ENCODE peak calls at places on chromosomes 2 and 18, in six cellular contexts. R, F, X, S, O and V are unnamed samples.

GRCh38 chr2:202237787-202238233 is 587 bp downstream of the SUMO1 start:
- DNase-seq in R (peak), F (peak), X (no peak), S (peak), O (peak), V (peak)

GRCh38 chr2:96146151-96146880 is 1.1 kb upstream of the DUSP2 start:
- DNase-seq in R (peak), F (peak), X (no peak), S (no peak), O (peak), V (no peak)

GRCh38 chr2:108324531-108325256 is 36.0 kb downstream of the SULT1C2 start:
- DNase-seq in R (peak), F (no peak), X (no peak), S (peak), O (no peak), V (no peak)

GRCh38 chr18:55695091-55695490 is 107.1 kb upstream of the TCF4 start:
- DNase-seq in R (no peak), F (no peak), X (no peak), S (peak), O (no peak), V (no peak)

GRCh38 chr18:37537868-37538525 is 27.6 kb downstream of the CELF4 start:
- DNase-seq in R (peak), F (peak), X (no peak), S (peak), O (peak), V (peak)

GRCh38 chr2:26487192-26487591 is 9.3 kb upstream of the OTOF start:
- DNase-seq in R (no peak), F (no peak), X (no peak), S (no peak), O (no peak), V (no peak)

GRCh38 chr2:128914320-128914719 is 595.7 kb upstream of the HS6ST1 start:
- DNase-seq in R (no peak), F (no peak), X (no peak), S (no peak), O (no peak), V (no peak)

GRCh38 chr2:85736456-85737355 is 17.1 kb upstream of the ATOH8 start:
- DNase-seq in R (no peak), F (no peak), X (no peak), S (no peak), O (no peak), V (no peak)

GRCh38 chr18:51603111-51603510 is 405.6 kb upstream of the MEX3C start:
- DNase-seq in R (no peak), F (peak), X (no peak), S (no peak), O (no peak), V (no peak)

GRCh38 chr2:101844055-101844635 is 146.6 kb downstream of the MAP4K4 start:
- DNase-seq in R (peak), F (no peak), X (no peak), S (peak), O (no peak), V (no peak)

GRCh38 chr2:78540255-78540654 is 485.2 kb upstream of the REG3G start:
- DNase-seq in R (no peak), F (no peak), X (no peak), S (no peak), O (no peak), V (no peak)

GRCh38 chr18:60350975-60351374 is 21.6 kb downstream of the MC4R start:
- DNase-seq in R (peak), F (no peak), X (no peak), S (no peak), O (no peak), V (no peak)

GRCh38 chr18:23958036-23958435 is 56.5 kb upstream of the TTC39C start:
- DNase-seq in R (no peak), F (no peak), X (no peak), S (no peak), O (no peak), V (no peak)

GRCh38 chr2:121219866-121220265 is 65.1 kb downstream of the TFCP2L1 start:
- DNase-seq in R (no peak), F (no peak), X (no peak), S (no peak), O (no peak), V (no peak)

GRCh38 chr2:101332885-101333766 is 24.6 kb upstream of the RNF149 start:
- DNase-seq in R (no peak), F (no peak), X (no peak), S (no peak), O (no peak), V (no peak)

GRCh38 chr18:34600118-34600517 is 110.0 kb upstream of the DTNA start:
- DNase-seq in R (peak), F (no peak), X (no peak), S (no peak), O (no peak), V (no peak)

GRCh38 chr2:222753251-222753824 is 81.9 kb downstream of the MOGAT1 start:
- DNase-seq in R (peak), F (no peak), X (no peak), S (peak), O (no peak), V (peak)

GRCh38 chr2:234998404-234999211 is 46.8 kb downstream of the SH3BP4 start:
- DNase-seq in R (no peak), F (no peak), X (no peak), S (peak), O (peak), V (no peak)

GRCh38 chr2:196502413-196502812 is 137.1 kb upstream of the CCDC150 start:
- DNase-seq in R (no peak), F (no peak), X (no peak), S (no peak), O (no peak), V (no peak)

GRCh38 chr18:24837065-24837464 is 376.6 kb downstream of the HRH4 start:
- DNase-seq in R (peak), F (no peak), X (no peak), S (peak), O (no peak), V (no peak)

GRCh38 chr18:22026362-22026761 is 143.0 kb upstream of the GATA6 start:
- DNase-seq in R (no peak), F (peak), X (no peak), S (no peak), O (no peak), V (no peak)

GRCh38 chr2:162037028-162037795 is 36.8 kb downstream of the DPP4 start:
- DNase-seq in R (no peak), F (peak), X (no peak), S (no peak), O (no peak), V (no peak)

GRCh38 chr2:47345584-47345913 is 57.4 kb upstream of the MSH2 start:
- DNase-seq in R (no peak), F (no peak), X (no peak), S (no peak), O (no peak), V (no peak)
- H2BK5ac ChIP-seq in R (no peak), F (peak), X (peak), S (no peak), O (peak), V (peak)

DNA sequence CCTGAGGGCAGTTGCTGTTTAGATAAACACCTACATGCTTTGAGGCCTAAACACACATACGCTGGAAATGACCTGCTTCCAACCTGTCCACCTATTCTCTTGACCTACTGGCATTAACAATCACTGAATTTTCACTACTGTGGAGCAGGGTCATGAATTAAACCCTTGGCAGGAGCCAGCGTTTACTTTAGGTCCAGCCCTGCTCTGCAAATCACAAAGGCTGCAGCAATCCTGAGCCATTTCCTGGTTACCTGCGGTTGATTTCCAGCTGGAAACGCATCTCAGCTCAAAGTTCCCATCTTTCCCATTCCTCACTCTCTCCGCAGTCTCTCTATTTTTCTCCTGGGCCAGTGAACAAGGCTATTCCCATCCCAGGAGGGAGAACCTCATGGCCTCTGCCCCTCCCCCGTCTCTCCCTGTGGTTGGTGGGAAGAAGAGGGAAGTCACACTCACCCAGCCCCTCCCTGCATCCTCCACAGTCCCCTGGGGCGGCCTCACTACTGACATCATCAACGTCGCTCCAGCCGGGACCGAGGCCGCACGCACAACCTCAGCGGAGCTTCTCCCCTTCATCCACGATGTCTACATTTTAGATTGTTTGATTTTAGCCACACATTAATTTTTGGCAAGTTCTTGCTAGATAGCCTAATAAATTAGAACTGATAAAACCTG is 84.5 kb upstream of the SNTG2 start:
- DNase-seq in R (no peak), F (peak), X (no peak), S (no peak), O (no peak), V (no peak)
- H3K4me3 ChIP-seq in R (no peak), F (no peak), X (no peak), S (no peak), O (no peak), V (no peak)

GRCh38 chr18:79582978-79583377 is 96.6 kb upstream of the CTDP1 start:
- DNase-seq in R (no peak), F (no peak), X (no peak), S (no peak), O (no peak), V (no peak)
- H3K4me2 ChIP-seq in R (no peak), F (no peak), X (no peak), S (no peak), O (no peak), V (no peak)

DNA sequence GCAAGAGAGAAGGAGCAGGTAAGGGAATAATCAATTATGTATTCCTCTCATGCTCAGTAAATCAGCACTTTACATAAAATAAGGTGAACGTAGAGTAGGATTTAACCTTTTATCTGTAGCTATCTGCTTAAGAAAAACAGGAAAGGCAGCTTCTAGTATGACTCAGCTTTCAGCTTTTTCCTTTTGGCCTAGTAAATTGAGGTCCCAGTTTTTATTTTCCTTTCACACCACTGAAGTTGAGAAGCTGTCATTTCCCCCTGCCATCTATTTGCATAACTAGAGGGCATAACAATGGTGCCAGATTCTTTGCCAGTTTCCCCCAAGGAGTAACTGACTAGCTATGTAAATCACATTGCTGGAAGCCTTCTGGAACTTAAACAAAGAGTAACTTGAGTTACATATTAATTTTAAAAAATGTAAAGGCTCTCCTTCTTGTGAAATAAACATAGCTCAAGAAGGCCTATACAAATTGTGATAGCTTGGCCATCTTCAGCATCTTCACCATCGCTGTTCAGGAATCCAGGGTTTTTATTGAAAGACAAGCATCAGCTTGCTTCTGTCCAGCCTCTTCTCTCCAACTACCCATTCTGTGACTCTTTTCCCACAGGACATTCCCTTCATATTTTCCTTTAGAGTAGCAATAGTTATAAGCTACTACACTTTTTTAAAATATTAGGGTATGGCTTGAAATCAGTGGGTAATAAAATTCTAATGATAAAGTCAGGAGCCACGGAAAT is 97.0 kb downstream of the KYNU start:
- DNase-seq in R (peak), F (peak), X (peak), S (peak), O (peak), V (no peak)
- H2BK5ac ChIP-seq in R (peak), F (peak), X (peak), S (no peak), O (peak), V (no peak)

GRCh38 chr2:216057688-216058193 is 23.9 kb downstream of the PECR start:
- DNase-seq in R (peak), F (no peak), X (no peak), S (peak), O (peak), V (no peak)
- H3K4me3 ChIP-seq in R (no peak), F (no peak), X (no peak), S (no peak), O (no peak), V (no peak)

DNA sequence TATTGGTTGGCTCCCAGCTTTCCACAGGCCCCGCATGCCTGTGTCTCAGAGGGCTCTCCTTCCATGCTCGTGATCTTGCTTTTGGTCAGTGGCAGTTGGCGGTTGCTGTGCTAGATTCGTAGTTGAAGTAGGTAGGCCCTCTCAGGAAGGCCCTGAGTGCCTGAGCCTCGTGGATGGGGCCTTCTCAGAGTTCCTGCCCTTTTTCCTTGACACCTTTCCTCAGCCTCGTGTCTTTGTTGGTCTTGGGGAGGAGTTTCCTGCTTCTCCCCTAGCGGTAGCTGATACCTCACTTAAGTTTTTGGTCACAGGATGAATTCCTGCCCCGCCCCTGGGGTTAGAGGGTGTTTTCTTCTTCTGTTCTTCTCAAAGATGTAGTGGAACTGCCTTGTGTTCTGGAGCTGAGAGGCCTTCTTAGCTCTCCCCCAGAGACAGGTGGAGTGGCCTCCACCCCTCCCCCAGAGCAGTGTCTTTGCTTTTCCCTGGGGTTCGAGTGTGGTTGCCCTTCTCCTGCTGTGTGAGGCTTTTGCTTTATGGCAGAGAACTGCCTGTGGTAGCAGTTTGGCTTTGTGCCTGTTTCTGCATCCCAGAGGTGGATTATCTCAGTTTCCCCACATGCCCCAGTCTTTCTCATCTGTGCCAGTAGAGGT is 94.8 kb downstream of the ZNF407 start:
- DNase-seq in R (no peak), F (no peak), X (no peak), S (no peak), O (no peak), V (no peak)
- H3K4me2 ChIP-seq in R (no peak), F (no peak), X (no peak), S (no peak), O (no peak), V (no peak)

GRCh38 chr2:16106619-16107018 is 166.3 kb downstream of the MYCN start:
- DNase-seq in R (no peak), F (no peak), X (no peak), S (no peak), O (no peak), V (no peak)
- H2BK5ac ChIP-seq in R (no peak), F (peak), X (peak), S (no peak), O (no peak), V (no peak)

GRCh38 chr2:18911416-18911815 is 322.0 kb upstream of the NT5C1B start:
- DNase-seq in R (no peak), F (no peak), X (no peak), S (no peak), O (no peak), V (no peak)
- H3K4me3 ChIP-seq in R (no peak), F (no peak), X (no peak), S (no peak), O (peak), V (no peak)

DNA sequence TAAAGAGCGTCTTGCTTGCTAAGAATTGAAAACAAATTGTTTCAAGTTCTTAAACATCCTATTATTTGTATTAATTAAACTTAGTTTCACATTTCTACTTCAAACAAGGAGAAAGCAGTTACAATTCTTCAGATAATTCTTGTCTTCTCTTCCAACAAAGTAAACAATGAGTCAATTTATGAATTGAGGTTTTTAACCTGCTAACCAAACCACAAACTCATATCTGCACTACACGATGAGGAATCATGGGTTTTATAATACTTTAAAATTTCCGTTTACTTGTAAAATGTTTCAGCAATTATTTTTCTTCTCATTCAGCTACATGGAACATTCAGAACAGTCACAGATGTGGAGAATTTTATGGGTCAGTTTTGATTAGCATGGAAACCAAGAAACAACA is 114.2 kb downstream of the SPIRE1 start:
- DNase-seq in R (peak), F (no peak), X (no peak), S (no peak), O (no peak), V (no peak)
- H3K4me2 ChIP-seq in R (no peak), F (no peak), X (no peak), S (no peak), O (no peak), V (no peak)

GRCh38 chr2:63619328-63619727 is 30.6 kb downstream of the MDH1 start:
- DNase-seq in R (no peak), F (no peak), X (no peak), S (no peak), O (no peak), V (no peak)

GRCh38 chr2:63613391-63613901 is 24.7 kb downstream of the MDH1 start:
- DNase-seq in R (no peak), F (peak), X (no peak), S (peak), O (no peak), V (no peak)

GRCh38 chr2:63617360-63617759 is 28.6 kb downstream of the MDH1 start:
- DNase-seq in R (no peak), F (no peak), X (no peak), S (no peak), O (no peak), V (no peak)

GRCh38 chr2:63614448-63614968 is 25.7 kb downstream of the MDH1 start:
- DNase-seq in R (peak), F (peak), X (no peak), S (peak), O (peak), V (peak)

DNA sequence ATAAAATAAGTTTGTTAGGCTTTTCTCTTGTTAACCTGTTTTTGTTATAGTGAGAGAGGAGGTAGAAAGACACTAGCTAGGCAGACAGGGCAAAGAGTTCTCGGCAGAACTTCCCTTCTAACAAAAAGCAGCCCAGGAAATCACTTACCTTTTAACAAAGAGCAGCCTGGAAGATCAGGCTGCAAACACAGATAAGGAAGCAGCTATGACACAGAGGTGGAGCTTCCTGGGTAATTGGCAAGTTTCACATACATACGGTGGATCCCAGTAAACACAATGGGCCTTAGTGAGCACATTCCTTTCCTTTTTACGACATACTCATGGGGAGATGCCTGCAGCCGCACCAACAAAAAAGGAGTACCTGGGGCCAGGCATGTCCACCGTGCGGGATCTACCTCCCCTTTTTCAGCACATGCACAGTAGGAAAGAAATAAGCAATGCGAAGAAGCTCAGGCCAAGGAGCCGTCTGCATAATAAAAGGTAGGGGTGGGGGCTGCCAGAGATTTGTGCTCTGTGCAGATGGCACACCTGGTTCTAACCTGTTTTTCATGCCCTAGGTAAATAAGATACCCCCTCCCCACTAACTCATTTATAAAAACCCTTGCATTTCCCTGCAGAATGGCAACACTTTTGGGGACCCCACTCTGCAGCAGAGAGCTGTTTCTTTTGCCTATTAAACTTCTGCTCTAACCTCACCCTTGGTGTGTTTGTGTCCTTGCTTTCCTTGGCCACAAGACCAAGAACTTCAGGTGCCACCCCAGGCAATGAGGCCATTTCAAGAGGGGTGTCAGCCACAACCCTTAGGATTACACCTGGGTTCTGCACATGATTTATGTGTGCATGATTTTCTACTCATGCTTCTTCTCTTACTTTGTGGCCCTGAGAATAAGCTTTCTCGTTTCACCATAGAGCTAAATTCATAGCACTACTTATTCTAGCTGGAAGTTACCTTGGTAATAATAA is 26.5 kb downstream of the MDH1 start:
- DNase-seq in R (peak), F (peak), X (peak), S (peak), O (peak), V (no peak)
- H2BK5ac ChIP-seq in R (no peak), F (peak), X (peak), S (peak), O (peak), V (no peak)